ENCODE peak calls at places on chromosomes 2 and 18, in eight cellular contexts. V, E, T, N, U, A, S and M are unnamed samples.

GRCh38 chr2:134320930-134321329 is 67.1 kb downstream of the MGAT5 start:
- DNase-seq in V (no peak), E (no peak), T (no peak), N (no peak), U (no peak), A (no peak), S (no peak), M (no peak)

GRCh38 chr18:3345452-3345851 is 83.5 kb downstream of the MYL12B start:
- DNase-seq in V (no peak), E (no peak), T (no peak), N (no peak), U (no peak), A (no peak), S (no peak), M (no peak)

GRCh38 chr2:238433941-238434845 is 7.5 kb downstream of the ASB1 start:
- DNase-seq in V (no peak), E (no peak), T (no peak), N (no peak), U (no peak), A (no peak), S (no peak), M (no peak)

GRCh38 chr2:95345415-95346235 is 48.5 kb downstream of the KCNIP3 start:
- DNase-seq in V (peak), E (peak), T (peak), N (peak), U (peak), A (peak), S (peak), M (peak)

GRCh38 chr2:88545118-88545517 is 82.1 kb downstream of the EIF2AK3 start:
- DNase-seq in V (peak), E (no peak), T (no peak), N (peak), U (no peak), A (no peak), S (no peak), M (no peak)

GRCh38 chr2:216362730-216363129 is 9.6 kb downstream of the MARCHF4 start:
- DNase-seq in V (no peak), E (no peak), T (no peak), N (peak), U (no peak), A (no peak), S (no peak), M (peak)

GRCh38 chr2:99692785-99693184 is 203.0 kb upstream of the REV1 start:
- DNase-seq in V (no peak), E (no peak), T (no peak), N (no peak), U (no peak), A (no peak), S (no peak), M (no peak)

GRCh38 chr2:64779117-64779690 is 125.5 kb upstream of the SERTAD2 start:
- DNase-seq in V (no peak), E (no peak), T (no peak), N (peak), U (no peak), A (no peak), S (no peak), M (no peak)

GRCh38 chr2:80073134-80073561 is 231.4 kb downstream of the LRRTM1 start:
- DNase-seq in V (peak), E (peak), T (no peak), N (peak), U (no peak), A (no peak), S (peak), M (peak)

GRCh38 chr2:96342085-96342484 is 6.5 kb downstream of the NCAPH start:
- DNase-seq in V (no peak), E (peak), T (no peak), N (peak), U (no peak), A (no peak), S (no peak), M (no peak)

GRCh38 chr2:26203906-26204305 is 31.0 kb downstream of the GAREM2 start:
- DNase-seq in V (no peak), E (no peak), T (no peak), N (no peak), U (no peak), A (no peak), S (no peak), M (no peak)

GRCh38 chr2:223460774-223461211 is 141.4 kb downstream of the SCG2 start:
- DNase-seq in V (peak), E (no peak), T (no peak), N (peak), U (no peak), A (no peak), S (no peak), M (no peak)

GRCh38 chr2:130776550-130776949 is 21.2 kb downstream of the AMER3 start:
- DNase-seq in V (no peak), E (no peak), T (no peak), N (no peak), U (no peak), A (no peak), S (no peak), M (no peak)

GRCh38 chr2:197993830-197994229 is 189.4 kb downstream of the PLCL1 start:
- DNase-seq in V (no peak), E (no peak), T (no peak), N (no peak), U (no peak), A (no peak), S (no peak), M (no peak)

GRCh38 chr2:226130192-226130591 is 669.4 kb downstream of the IRS1 start:
- DNase-seq in V (no peak), E (no peak), T (no peak), N (no peak), U (no peak), A (no peak), S (no peak), M (no peak)

GRCh38 chr2:54805255-54805654 is 81.8 kb downstream of the EML6 start:
- DNase-seq in V (no peak), E (no peak), T (no peak), N (no peak), U (no peak), A (no peak), S (no peak), M (no peak)

GRCh38 chr2:77397763-77398162 is 124.4 kb downstream of the LRRTM4 start:
- DNase-seq in V (no peak), E (no peak), T (no peak), N (no peak), U (no peak), A (no peak), S (no peak), M (no peak)

GRCh38 chr18:11872479-11873136 is 21.4 kb downstream of the CHMP1B start:
- DNase-seq in V (peak), E (peak), T (no peak), N (peak), U (peak), A (peak), S (no peak), M (peak)

GRCh38 chr2:67039058-67039457 is 358.1 kb upstream of the ETAA1 start:
- DNase-seq in V (no peak), E (no peak), T (no peak), N (no peak), U (no peak), A (no peak), S (no peak), M (peak)

GRCh38 chr2:109637749-109638570 is 23.8 kb downstream of the SOWAHC start:
- DNase-seq in V (no peak), E (no peak), T (no peak), N (no peak), U (no peak), A (no peak), S (no peak), M (no peak)

GRCh38 chr2:18690342-18690741 is 101.0 kb upstream of the NT5C1B start:
- DNase-seq in V (peak), E (no peak), T (no peak), N (peak), U (no peak), A (no peak), S (no peak), M (no peak)

GRCh38 chr2:219119422-219120043 is 41.1 kb downstream of the NHEJ1 start:
- DNase-seq in V (peak), E (peak), T (peak), N (peak), U (peak), A (peak), S (peak), M (peak)

GRCh38 chr2:133434962-133435668 is 133.1 kb downstream of the NCKAP5 start:
- DNase-seq in V (no peak), E (peak), T (no peak), N (peak), U (no peak), A (no peak), S (peak), M (peak)

GRCh38 chr2:124796647-124797437 is 771.8 kb downstream of the CNTNAP5 start:
- DNase-seq in V (no peak), E (no peak), T (no peak), N (no peak), U (no peak), A (no peak), S (no peak), M (no peak)

GRCh38 chr2:20062615-20063545 is 11.5 kb upstream of the LAPTM4A start:
- DNase-seq in V (no peak), E (no peak), T (peak), N (no peak), U (no peak), A (no peak), S (peak), M (no peak)

GRCh38 chr18:31656754-31657153 is 27.6 kb downstream of the B4GALT6 start:
- DNase-seq in V (no peak), E (no peak), T (no peak), N (no peak), U (no peak), A (no peak), S (no peak), M (no peak)

GRCh38 chr2:29920631-29921559 is 491 bp downstream of the ALK start:
- DNase-seq in V (no peak), E (peak), T (no peak), N (peak), U (no peak), A (no peak), S (peak), M (peak)

GRCh38 chr18:68489018-68489792 is 225.7 kb downstream of the TMX3 start:
- DNase-seq in V (no peak), E (no peak), T (no peak), N (no peak), U (no peak), A (no peak), S (no peak), M (no peak)

GRCh38 chr18:63887424-63887823 is at the start of gene SERPINB2:
- DNase-seq in V (no peak), E (no peak), T (no peak), N (no peak), U (no peak), A (no peak), S (no peak), M (no peak)

GRCh38 chr18:9581667-9582066 is 32.7 kb downstream of the PPP4R1 start:
- DNase-seq in V (no peak), E (no peak), T (no peak), N (no peak), U (no peak), A (no peak), S (no peak), M (no peak)
- H3K4me3 ChIP-seq in V (no peak), E (no peak), T (no peak), N (no peak), U (no peak), A (no peak), S (no peak), M (no peak)

GRCh38 chr2:14633031-14633430 is 514 bp downstream of the LRATD1 start:
- DNase-seq in V (no peak), E (no peak), T (no peak), N (no peak), U (peak), A (no peak), S (no peak), M (peak)

GRCh38 chr2:14631676-14632075 is 841 bp upstream of the LRATD1 start:
- DNase-seq in V (no peak), E (no peak), T (no peak), N (no peak), U (no peak), A (no peak), S (no peak), M (no peak)

GRCh38 chr2:14633451-14634211 is 1.1 kb downstream of the LRATD1 start:
- DNase-seq in V (no peak), E (no peak), T (no peak), N (no peak), U (no peak), A (no peak), S (no peak), M (peak)

GRCh38 chr2:14634223-14634884 is 1.8 kb downstream of the LRATD1 start:
- DNase-seq in V (no peak), E (peak), T (peak), N (peak), U (peak), A (peak), S (peak), M (peak)

GRCh38 chr2:14632133-14632936 is at the start of gene LRATD1:
- DNase-seq in V (no peak), E (peak), T (peak), N (peak), U (peak), A (peak), S (peak), M (peak)
- TF ChIP-seq POLR2A in V (no peak), E (peak), T (peak), N (no peak), U (no peak), A (peak), S (peak), M (peak)

GRCh38 chr18:74896390-74896991 is 298.8 kb downstream of the ZNF407 start:
- DNase-seq in V (peak), E (peak), T (no peak), N (peak), U (peak), A (peak), S (peak), M (peak)
- H3K27ac ChIP-seq in V (no peak), E (no peak), T (peak), N (no peak), U (no peak), A (no peak), S (no peak), M (no peak)

GRCh38 chr2:113237604-113238003 is 41.1 kb downstream of the PAX8 start:
- DNase-seq in V (no peak), E (no peak), T (no peak), N (no peak), U (no peak), A (no peak), S (no peak), M (no peak)
- H3K4me3 ChIP-seq in V (peak), E (no peak), T (no peak), N (no peak), U (no peak), A (no peak), S (no peak), M (no peak)

GRCh38 chr2:24080721-24081120 is 3.9 kb downstream of the TP53I3 start:
- DNase-seq in V (no peak), E (no peak), T (no peak), N (no peak), U (no peak), A (no peak), S (no peak), M (no peak)

GRCh38 chr2:24084386-24085375 is at the start of gene TP53I3:
- DNase-seq in V (peak), E (peak), T (peak), N (peak), U (peak), A (peak), S (peak), M (peak)

GRCh38 chr2:24086241-24086640 is 1.6 kb upstream of the TP53I3 start:
- DNase-seq in V (no peak), E (no peak), T (no peak), N (no peak), U (no peak), A (no peak), S (no peak), M (no peak)

GRCh38 chr2:24082787-24083566 is 1.7 kb downstream of the TP53I3 start:
- DNase-seq in V (no peak), E (no peak), T (no peak), N (no peak), U (no peak), A (no peak), S (no peak), M (no peak)

DNA sequence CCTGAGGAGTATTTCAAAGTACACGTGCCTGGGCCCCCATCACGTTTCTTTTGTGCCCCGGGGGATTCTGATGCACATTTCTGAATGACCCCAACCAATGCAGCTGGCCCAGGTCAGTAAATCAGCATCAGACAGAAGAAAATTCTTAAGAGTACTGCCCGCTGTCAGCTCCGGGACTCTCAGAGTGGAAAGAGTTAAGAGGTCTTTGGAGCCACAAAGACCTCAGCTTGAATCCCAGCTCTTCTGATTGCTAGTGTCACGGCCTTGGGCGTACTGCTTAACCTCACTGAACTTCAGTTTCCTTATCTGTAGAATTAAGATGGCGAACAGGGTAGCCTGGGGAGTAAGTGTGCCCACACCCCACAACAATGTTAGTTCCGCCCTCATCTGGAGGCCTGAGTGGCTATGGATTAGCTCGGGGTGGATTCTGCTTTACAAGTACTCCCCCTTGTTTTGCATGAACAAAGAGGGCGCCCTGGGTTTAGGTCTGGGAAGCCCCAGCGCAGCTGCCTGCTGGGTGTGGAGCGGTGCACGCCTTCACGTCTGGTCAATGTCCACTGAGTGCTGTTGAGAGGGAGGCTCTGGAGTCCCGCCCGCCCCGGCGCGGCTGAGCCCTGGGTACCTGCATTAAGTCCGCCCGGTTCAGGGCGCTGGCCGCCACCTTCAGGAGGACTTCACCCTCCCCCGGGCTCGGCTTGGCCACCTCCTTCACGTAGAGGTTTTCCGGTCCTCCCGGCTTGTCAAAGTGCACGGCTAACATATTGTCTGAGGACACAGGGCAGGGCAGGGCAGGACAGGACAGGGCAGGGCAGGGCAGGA is 858 bp downstream of the TP53I3 start:
- DNase-seq in V (peak), E (no peak), T (no peak), N (peak), U (peak), A (no peak), S (peak), M (no peak)
- TF ChIP-seq POLR2A in V (no peak), E (no peak), T (no peak), N (peak), U (no peak), A (no peak), S (no peak), M (peak)

GRCh38 chr2:69171070-69171811 is 158.3 kb downstream of the ANTXR1 start:
- DNase-seq in V (no peak), E (no peak), T (no peak), N (no peak), U (peak), A (no peak), S (no peak), M (no peak)
- H3K27ac ChIP-seq in V (no peak), E (no peak), T (no peak), N (no peak), U (peak), A (no peak), S (no peak), M (no peak)

GRCh38 chr2:44135307-44135706 is 33.4 kb upstream of the PPM1B start:
- DNase-seq in V (no peak), E (no peak), T (no peak), N (no peak), U (no peak), A (no peak), S (no peak), M (no peak)

GRCh38 chr2:44131177-44131576 is 37.5 kb upstream of the PPM1B start:
- DNase-seq in V (no peak), E (no peak), T (no peak), N (no peak), U (no peak), A (no peak), S (no peak), M (no peak)

GRCh38 chr2:44134848-44135247 is 33.8 kb upstream of the PPM1B start:
- DNase-seq in V (no peak), E (no peak), T (no peak), N (no peak), U (no peak), A (no peak), S (no peak), M (no peak)

GRCh38 chr2:44126106-44126797 is 42.4 kb upstream of the PPM1B start:
- DNase-seq in V (no peak), E (no peak), T (no peak), N (peak), U (no peak), A (peak), S (no peak), M (no peak)

DNA sequence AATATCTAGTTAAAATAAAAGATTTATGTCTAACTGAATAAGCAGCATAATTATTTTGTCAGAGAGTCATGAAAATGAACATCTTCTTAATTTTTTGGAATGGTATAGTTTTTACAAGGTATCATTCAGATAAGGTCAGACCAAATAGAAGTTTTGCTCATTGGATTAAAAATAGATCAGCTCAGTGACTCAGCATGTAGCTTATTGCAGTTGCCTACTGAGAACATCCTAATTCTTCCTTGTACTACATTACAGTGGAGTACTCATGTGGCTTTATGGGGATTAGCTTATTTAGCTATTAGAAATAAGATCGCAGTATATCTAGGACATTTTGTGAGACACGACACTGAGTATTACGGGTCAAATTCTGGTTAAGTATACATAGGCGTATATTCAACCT is 38.2 kb upstream of the PPM1B start:
- DNase-seq in V (no peak), E (no peak), T (no peak), N (peak), U (no peak), A (no peak), S (no peak), M (no peak)
- H3K4me3 ChIP-seq in V (no peak), E (no peak), T (no peak), N (no peak), U (no peak), A (no peak), S (no peak), M (no peak)

GRCh38 chr18:51510020-51510419 is 312.5 kb upstream of the MEX3C start:
- DNase-seq in V (no peak), E (no peak), T (no peak), N (no peak), U (no peak), A (no peak), S (no peak), M (no peak)

GRCh38 chr18:51516478-51517038 is 319.1 kb upstream of the MEX3C start:
- DNase-seq in V (no peak), E (no peak), T (no peak), N (no peak), U (no peak), A (no peak), S (no peak), M (no peak)

GRCh38 chr18:51514128-51514527 is 316.6 kb upstream of the MEX3C start:
- DNase-seq in V (no peak), E (no peak), T (no peak), N (peak), U (no peak), A (no peak), S (no peak), M (no peak)

DNA sequence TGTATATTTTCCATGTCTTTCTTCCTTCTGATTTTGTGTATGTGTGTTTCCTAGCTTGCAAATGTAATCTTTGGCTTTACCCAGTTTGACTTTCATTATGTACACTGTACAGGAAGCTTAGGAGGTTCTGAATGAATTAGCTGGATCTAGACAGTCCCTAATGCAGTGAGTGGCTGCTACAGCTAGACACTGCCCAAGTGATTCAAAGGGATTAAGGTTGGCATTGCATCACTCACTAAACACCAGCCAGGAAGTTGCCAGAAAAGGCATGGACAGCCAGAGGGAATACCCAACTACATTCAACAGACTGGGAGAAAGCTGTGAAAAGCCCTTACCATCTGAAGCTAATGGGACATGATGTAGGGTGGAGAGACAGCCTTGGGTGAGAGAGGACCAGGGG is 316.0 kb upstream of the MEX3C start:
- DNase-seq in V (no peak), E (no peak), T (no peak), N (peak), U (no peak), A (no peak), S (no peak), M (no peak)
- TF ChIP-seq POLR2A in V (no peak), E (no peak), T (no peak), N (no peak), U (no peak), A (no peak), S (no peak), M (no peak)